ENCODE peak calls at places on chromosomes 4 and X, in nine cellular contexts. G is nucleus accumbens; H is BJ; J is substantia nigra; O is frontal cortex; U is activated T-helper 9 cell treated with anti-CD3 and anti-CD28 coated beads, Interleukin-2, amount 50 U/mL, for 16 hours; K is stimulated activated CD4-positive, alpha-beta T cell treated with anti-CD3 and anti-CD28 coated beads, Interleukin-2, amount 100 ng/mL, for 24 hours; C is adrenal gland; X is NCI-H748 treated with DMSO at 0.1 percent for 48 hours. W is an unnamed sample.

GRCh38 chr4:65416875-65417274 is 253.4 kb downstream of the EPHA5 start:
- DNase-seq in G (no peak), H (no peak), J (no peak), O (no peak), U (no peak), K (no peak), C (no peak), X (no peak), W (peak)

GRCh38 chr4:153806073-153806472 is 17.2 kb upstream of the SFRP2 start:
- DNase-seq in G (no peak), H (no peak), J (no peak), O (no peak), U (no peak), K (no peak), C (no peak), X (no peak), W (no peak)

GRCh38 chr4:1806596-1807257 is 13.6 kb downstream of the FGFR3 start:
- DNase-seq in G (no peak), H (no peak), J (no peak), O (no peak), U (no peak), K (no peak), C (no peak), X (no peak), W (no peak)

GRCh38 chrX:56764153-56764974 is 35.3 kb downstream of the NBDY start:
- DNase-seq in G (no peak), H (no peak), J (no peak), O (peak), U (peak), K (peak), C (peak), X (no peak), W (no peak)

GRCh38 chr4:2076908-2077534 is 17.9 kb downstream of the NAT8L start:
- DNase-seq in G (no peak), H (no peak), J (no peak), O (no peak), U (no peak), K (no peak), C (no peak), X (no peak), W (no peak)

GRCh38 chr4:40323866-40324265 is 11.3 kb upstream of the CHRNA9 start:
- DNase-seq in G (no peak), H (no peak), J (no peak), O (no peak), U (no peak), K (no peak), C (no peak), X (no peak), W (no peak)

GRCh38 chrX:43224496-43224895 is 431.6 kb upstream of the MAOA start:
- DNase-seq in G (no peak), H (no peak), J (no peak), O (no peak), U (no peak), K (no peak), C (no peak), X (no peak), W (no peak)

GRCh38 chr4:20289782-20290181 is 38.1 kb downstream of the SLIT2 start:
- DNase-seq in G (no peak), H (no peak), J (no peak), O (no peak), U (no peak), K (no peak), C (no peak), X (no peak), W (no peak)

GRCh38 chrX:8404443-8404842 is 60.2 kb upstream of the VCX3B start:
- DNase-seq in G (no peak), H (no peak), J (no peak), O (no peak), U (no peak), K (no peak), C (peak), X (no peak), W (no peak)

GRCh38 chrX:151815461-151815860 is 80.9 kb downstream of the CNGA2 start:
- DNase-seq in G (no peak), H (no peak), J (no peak), O (no peak), U (no peak), K (no peak), C (no peak), X (no peak), W (no peak)

GRCh38 chr4:105186701-105187158 is 40.1 kb downstream of the TET2 start:
- DNase-seq in G (no peak), H (no peak), J (no peak), O (no peak), U (no peak), K (no peak), C (peak), X (no peak), W (no peak)

GRCh38 chrX:24443943-24444342 is 21.1 kb upstream of the PDK3 start:
- DNase-seq in G (no peak), H (no peak), J (no peak), O (no peak), U (no peak), K (no peak), C (no peak), X (no peak), W (no peak)

GRCh38 chrX:44514272-44514671 is 28.4 kb downstream of the FUNDC1 start:
- DNase-seq in G (no peak), H (no peak), J (no peak), O (no peak), U (no peak), K (no peak), C (no peak), X (no peak), W (no peak)

GRCh38 chrX:135605906-135606305 is 85.4 kb downstream of the INTS6L start:
- DNase-seq in G (no peak), H (no peak), J (no peak), O (no peak), U (no peak), K (no peak), C (no peak), X (no peak), W (no peak)

GRCh38 chr4:142312391-142312790 is 533.7 kb downstream of the INPP4B start:
- DNase-seq in G (no peak), H (no peak), J (no peak), O (no peak), U (no peak), K (no peak), C (no peak), X (no peak), W (no peak)

GRCh38 chrX:155662297-155662696 is 49.5 kb upstream of the TMLHE start:
- DNase-seq in G (no peak), H (no peak), J (no peak), O (no peak), U (no peak), K (no peak), C (no peak), X (no peak), W (no peak)

GRCh38 chrX:7904557-7904956 is 22.7 kb downstream of the PNPLA4 start:
- DNase-seq in G (no peak), H (no peak), J (no peak), O (no peak), U (no peak), K (no peak), C (no peak), X (no peak), W (no peak)

GRCh38 chr4:185887125-185887524 is 75.1 kb upstream of the SORBS2 start:
- DNase-seq in G (no peak), H (no peak), J (no peak), O (no peak), U (no peak), K (no peak), C (no peak), X (no peak), W (no peak)

GRCh38 chr4:128220286-128221235 is 67.1 kb downstream of the PGRMC2 start:
- DNase-seq in G (no peak), H (no peak), J (no peak), O (no peak), U (no peak), K (no peak), C (no peak), X (peak), W (no peak)

GRCh38 chrX:1205681-1206611 is 6.5 kb downstream of the CRLF2 start:
- DNase-seq in G (no peak), H (peak), J (no peak), O (no peak), U (no peak), K (peak), C (peak), X (no peak), W (no peak)

GRCh38 chrX:68999931-69000330 is 165.3 kb downstream of the PJA1 start:
- DNase-seq in G (no peak), H (no peak), J (no peak), O (no peak), U (no peak), K (no peak), C (no peak), X (no peak), W (no peak)

GRCh38 chrX:114800719-114801118 is 216.7 kb downstream of the IL13RA2 start:
- DNase-seq in G (no peak), H (peak), J (no peak), O (no peak), U (no peak), K (no peak), C (no peak), X (no peak), W (no peak)

GRCh38 chr4:1233641-1234277 is 15.2 kb downstream of the CTBP1 start:
- DNase-seq in G (no peak), H (no peak), J (no peak), O (no peak), U (no peak), K (no peak), C (no peak), X (no peak), W (no peak)

GRCh38 chr4:77155631-77156345 is 1.2 kb upstream of the CCNG2 start:
- DNase-seq in G (no peak), H (no peak), J (no peak), O (no peak), U (no peak), K (no peak), C (no peak), X (peak), W (no peak)

GRCh38 chrX:135094726-135095125 is 25.6 kb downstream of the ETDB start:
- DNase-seq in G (no peak), H (no peak), J (no peak), O (no peak), U (no peak), K (no peak), C (peak), X (no peak), W (no peak)

GRCh38 chr4:52574036-52574435 is 85.1 kb downstream of the USP46 start:
- DNase-seq in G (no peak), H (no peak), J (no peak), O (no peak), U (no peak), K (no peak), C (no peak), X (no peak), W (no peak)

W was measured in NCI-H345.